ENCODE peak calls at places on chromosome X, in five cellular contexts. X is upper lobe of left lung, P is K562, W is right lobe of liver, J is uterus. H is an unnamed sample. For H3K27me3, the result is how much of the 10 kb centered on the place peaks cover.

GRCh38 chrX:98299785-98300184 is 1416.1 kb downstream of the RPA4 start:
- DNase-seq in P (no peak), W (no peak), J (no peak), X (no peak), H (no peak)

GRCh38 chrX:125405339-125405738 is 85.7 kb downstream of the TEX13C start:
- DNase-seq in P (no peak), W (no peak), X (no peak), J (no peak), H (no peak)

GRCh38 chrX:72079607-72080006 is 52.1 kb downstream of the RTL5 start:
- DNase-seq in W (no peak), P (no peak), X (no peak), J (no peak), H (no peak)

GRCh38 chrX:13167444-13168207 is 123.2 kb upstream of the FAM9C start:
- DNase-seq in X (no peak), P (no peak), J (no peak), W (no peak), H (no peak)

GRCh38 chrX:154458116-154458953 is at the start of gene PLXNA3:
- DNase-seq in W (no peak), X (peak), P (peak), J (peak), H (peak)

GRCh38 chrX:67543818-67544217 is at the start of gene AR:
- DNase-seq in J (peak), X (peak), W (peak), P (no peak), H (peak)

GRCh38 chrX:49037883-49038475 is 5.2 kb downstream of the TFE3 start:
- DNase-seq in P (no peak), W (no peak), J (no peak), X (peak), H (no peak)

GRCh38 chrX:19563327-19563726 is 48.0 kb upstream of the MAP3K15 start:
- DNase-seq in J (no peak), W (no peak), X (no peak), P (no peak), H (no peak)

GRCh38 chrX:10945463-10945862 is 165.7 kb upstream of the HCCS start:
- DNase-seq in P (no peak), W (no peak), X (no peak), J (no peak), H (no peak)

GRCh38 chrX:7219153-7219705 is 71.3 kb upstream of the PUDP start:
- DNase-seq in X (no peak), J (no peak), P (no peak), W (no peak), H (no peak)

GRCh38 chrX:3598046-3598605 is 115.3 kb downstream of the PRKX start:
- DNase-seq in J (no peak), X (no peak), W (no peak), P (no peak), H (no peak)

GRCh38 chrX:2707334-2707760 is 16.3 kb downstream of the CD99 start:
- DNase-seq in X (no peak), W (peak), P (no peak), J (no peak), H (peak)

GRCh38 chrX:77447339-77448149 is at the start of gene FGF16:
- DNase-seq in J (no peak), P (no peak), X (peak), W (peak), H (no peak)

GRCh38 chrX:13699183-13699826 is 10.4 kb downstream of the RAB9A start:
- DNase-seq in P (peak), X (no peak), W (no peak), J (no peak), H (peak)

GRCh38 chrX:115562492-115562872 is 1.5 kb downstream of the PLS3 start:
- DNase-seq in W (no peak), P (no peak), J (no peak), X (no peak), H (no peak)

GRCh38 chrX:19840899-19841648 is 46.3 kb downstream of the SH3KBP1 start:
- DNase-seq in W (no peak), P (no peak), X (no peak), J (no peak), H (no peak)

GRCh38 chrX:124344246-124344645 is 2.1 kb upstream of the SH2D1A start:
- DNase-seq in J (no peak), W (no peak), P (no peak), X (no peak), H (no peak)
- H3K27me3 ChIP-seq in J (under half), W (under half), P (under half), X (under half), H (under half)

DNA sequence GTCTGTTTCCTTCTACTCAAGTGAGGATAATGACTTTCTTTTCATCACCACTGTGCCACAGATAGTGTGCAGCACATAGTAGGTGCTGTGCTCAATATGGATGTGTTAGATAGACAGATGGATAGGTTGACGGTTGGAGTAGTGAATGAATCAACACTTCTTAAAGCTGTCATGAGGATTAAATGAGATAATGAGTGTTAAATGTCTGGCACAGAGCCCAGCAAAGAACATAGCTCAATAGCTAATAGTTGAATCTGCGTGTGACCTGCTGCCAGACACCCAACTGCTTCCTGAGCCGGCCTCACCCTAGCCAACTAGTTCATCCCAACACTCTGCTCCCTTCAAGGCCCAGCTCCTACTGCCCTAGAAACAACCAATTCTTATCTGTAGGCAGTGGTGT is 67.7 kb upstream of the PJA1 start:
- DNase-seq in P (no peak), J (peak), X (no peak), W (no peak), H (no peak)
- H3K4me3 ChIP-seq in P (no peak), J (no peak), X (no peak), W (no peak), H (no peak)

GRCh38 chrX:52261463-52262194 is 76.9 kb downstream of the MAGED4 start:
- DNase-seq in P (peak), W (peak), J (peak), X (peak), H (peak)
- TF ChIP-seq POLR2A in P (no peak), W (peak), J (no peak), X (peak), H (no peak)

GRCh38 chrX:131841496-131842410 is 181.3 kb upstream of the STK26 start:
- DNase-seq in W (no peak), X (no peak), P (peak), J (no peak), H (peak)
- H3K27me3 ChIP-seq in W (under half), X (under half), P (under half), J (under half), H (under half)

DNA sequence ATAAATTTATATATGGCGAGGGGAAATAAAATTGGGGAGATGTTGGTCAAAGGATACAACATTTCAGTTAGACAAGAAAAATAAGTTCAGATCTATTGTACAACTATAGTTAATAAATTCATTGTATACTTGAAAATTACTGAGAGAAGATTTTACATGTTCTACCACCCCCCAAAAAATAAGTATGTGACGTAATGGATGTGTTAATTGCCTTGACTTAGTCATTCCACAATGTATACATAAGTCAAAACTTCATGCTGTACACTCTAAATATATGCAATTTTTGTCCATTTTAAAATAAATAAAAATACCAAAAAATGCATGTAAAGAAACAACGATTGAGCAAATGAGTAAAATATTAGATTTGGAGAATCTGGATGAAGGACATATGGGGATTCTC is 1.8 kb downstream of the USP11 start:
- DNase-seq in P (no peak), W (no peak), X (no peak), J (no peak), H (no peak)
- H3K4me3 ChIP-seq in P (peak), W (no peak), X (no peak), J (peak), H (peak)

DNA sequence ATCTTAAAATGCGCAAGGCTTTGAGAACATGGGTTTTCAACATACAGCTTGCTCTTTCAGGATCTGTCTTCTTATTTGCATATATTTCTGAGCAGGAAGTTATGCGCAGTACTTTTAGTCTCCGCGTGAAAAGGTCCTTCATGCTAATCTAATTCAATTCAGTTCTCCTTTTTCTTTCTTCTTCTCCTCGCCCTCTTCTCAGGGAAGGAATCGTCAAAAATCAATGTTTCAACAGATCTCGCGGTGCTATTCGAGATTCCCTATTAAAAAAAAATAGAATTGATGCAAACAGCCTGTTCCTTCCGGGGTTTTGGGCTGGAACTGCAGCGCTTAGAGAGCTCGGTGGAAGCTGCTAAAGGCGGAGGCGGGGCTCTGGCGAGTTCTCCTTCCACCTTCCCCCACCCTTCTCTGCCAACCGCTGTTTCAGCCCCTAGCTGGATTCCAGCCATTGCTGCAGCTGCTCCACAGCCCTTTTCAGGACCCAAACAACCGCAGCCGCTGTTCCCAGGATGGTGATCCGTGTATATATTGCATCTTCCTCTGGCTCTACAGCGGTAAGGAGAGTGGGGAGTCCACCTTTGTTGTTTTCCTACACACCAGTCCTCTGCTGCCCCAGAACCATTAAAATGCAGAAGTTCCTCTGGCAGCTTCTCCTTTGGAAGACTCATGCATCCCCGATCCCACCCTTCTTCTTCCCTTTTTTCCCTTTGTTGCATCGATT is at the start of the genes HMGN5 and SH3BGRL:
- DNase-seq in W (peak), P (peak), X (no peak), J (peak), H (peak)
- TF ChIP-seq POLR2A in W (peak), P (peak), X (no peak), J (no peak), H (no peak)

GRCh38 chrX:151240237-151240636 is 63.9 kb downstream of the GPR50 start:
- DNase-seq in J (no peak), P (no peak), W (no peak), X (no peak), H (no peak)
- H3K27me3 ChIP-seq in J (under half), P (under half), W (under half), X (under half), H (under half)

GRCh38 chrX:134484039-134484438 is 24.1 kb downstream of the HPRT1 start:
- DNase-seq in P (peak), X (no peak), W (no peak), J (no peak), H (no peak)
- H3K4me3 ChIP-seq in P (no peak), X (no peak), W (no peak), J (no peak), H (no peak)

GRCh38 chrX:130110379-130111219 is at the start of gene ELF4:
- DNase-seq in X (peak), P (peak), W (no peak), J (peak), H (peak)
- TF ChIP-seq POLR2A in X (peak), P (peak), W (no peak), J (no peak), H (no peak)

GRCh38 chrX:131843996-131844395 is 179.1 kb upstream of the STK26 start:
- DNase-seq in P (no peak), J (no peak), W (no peak), X (no peak), H (no peak)

GRCh38 chrX:131837325-131837724 is 185.8 kb upstream of the STK26 start:
- DNase-seq in X (no peak), P (no peak), J (no peak), W (no peak), H (no peak)

GRCh38 chrX:131845201-131845600 is 177.9 kb upstream of the STK26 start:
- DNase-seq in P (no peak), X (no peak), J (no peak), W (no peak), H (no peak)

GRCh38 chrX:131836161-131836560 is 186.9 kb upstream of the STK26 start:
- DNase-seq in W (no peak), X (no peak), J (no peak), P (no peak), H (no peak)

DNA sequence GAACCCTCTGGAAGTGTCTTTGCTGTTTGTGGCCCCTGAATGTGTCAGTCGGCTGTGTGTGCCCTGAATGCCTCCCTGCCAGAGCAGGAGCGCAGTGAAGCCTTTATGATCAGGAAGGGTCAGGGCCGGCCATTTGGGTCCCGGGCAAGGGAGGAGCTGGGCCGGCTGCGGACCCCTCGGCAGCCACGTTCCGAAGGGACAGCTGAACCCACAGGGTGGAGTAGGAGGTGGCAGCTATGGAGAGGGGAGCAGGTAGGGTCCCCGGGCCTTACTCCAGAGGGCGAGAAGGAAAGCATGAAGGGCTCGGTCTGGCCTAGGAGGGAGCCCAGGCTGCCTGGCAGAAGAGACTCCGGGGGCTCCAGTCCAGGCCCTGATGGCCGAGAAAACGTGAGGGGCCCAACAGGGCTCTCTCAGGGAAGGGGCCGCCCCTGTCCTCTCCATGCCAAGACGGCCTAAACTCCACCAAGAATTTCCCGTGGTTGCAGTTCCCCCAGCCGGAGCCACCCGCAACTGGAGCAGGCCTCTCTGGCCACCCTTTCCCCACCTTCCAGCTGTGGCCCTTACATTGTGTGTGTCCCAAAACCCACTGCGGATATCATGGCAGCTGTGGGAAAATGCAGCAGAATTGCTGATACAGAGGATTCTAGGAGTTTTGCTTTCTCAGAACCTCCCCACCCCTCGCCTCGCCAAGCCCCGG is 182.2 kb upstream of the STK26 start:
- DNase-seq in P (peak), X (peak), J (no peak), W (no peak), H (no peak)
- H3K27me3 ChIP-seq in P (under half), X (under half), J (under half), W (under half), H (under half)